ENCODE peak calls at places on chromosome 22, in seven cellular contexts. S is activated CD4-positive, alpha-beta T cell treated with anti-CD3 and anti-CD28 coated beads for 24 hours; Y is NCI-H82; R is LHCN-M2; Z is mucosa of descending colon; I is stimulated activated CD4-positive, alpha-beta T cell treated with anti-CD3 and anti-CD28 coated beads, Interleukin-1b, Interleukin-23, amount 100 ng/mL, for 4 hours; G is activated T-helper 9 cell treated with anti-CD3 and anti-CD28 coated beads, Interleukin-2, amount 50 U/mL, for 16 hours. N is an unnamed sample.

GRCh38 chr22:39612811-39613548 is 42.4 kb downstream of the CACNA1I start:
- DNase-seq in G (no peak), I (peak; percentile 13), R (no peak), Y (no peak), Z (no peak), S (no peak), N (no peak)

GRCh38 chr22:38220163-38220562 is 18.4 kb downstream of the MAFF start:
- DNase-seq in Z (no peak), G (no peak), S (no peak), I (no peak), R (no peak), Y (no peak), N (no peak)

GRCh38 chr22:37020192-37020479 is 594 bp downstream of the MPST start:
- DNase-seq in G (no peak), R (peak; percentile 30), S (no peak), I (no peak), Z (peak; percentile 71), Y (peak; percentile 61), N (no peak)

GRCh38 chr22:50257451-50258360 is 3.8 kb downstream of the MAPK12 start:
- DNase-seq in Z (no peak), Y (no peak), R (no peak), G (no peak), S (no peak), I (no peak), N (no peak)

GRCh38 chr22:21591695-21592094 is 24.2 kb downstream of the UBE2L3 start:
- DNase-seq in I (no peak), R (peak; percentile 36), S (no peak), Z (no peak), Y (no peak), G (no peak), N (no peak)

GRCh38 chr22:38618682-38619081 is 37.5 kb downstream of the FAM227A start:
- DNase-seq in Z (no peak), S (no peak), G (no peak), R (peak; percentile 25), Y (no peak), I (no peak), N (no peak)

GRCh38 chr22:47196881-47197701 is 434.6 kb downstream of the TBC1D22A start:
- DNase-seq in I (no peak), Y (no peak), S (no peak), Z (no peak), G (no peak), R (no peak), N (no peak)

GRCh38 chr22:44609589-44609988 is 92.4 kb upstream of the PRR5 start:
- DNase-seq in G (no peak), Y (no peak), Z (no peak), S (no peak), R (no peak), I (no peak), N (no peak)

GRCh38 chr22:50063589-50064393 is 5.7 kb upstream of the TTLL8 start:
- DNase-seq in Z (no peak), G (no peak), S (no peak), I (no peak), Y (no peak), R (no peak), N (no peak)

GRCh38 chr22:29270475-29271271 is 2.6 kb downstream of the EWSR1 start:
- DNase-seq in Y (no peak), I (no peak), R (no peak), G (no peak), S (no peak), Z (no peak), N (no peak)

GRCh38 chr22:34579519-34579918 is 486.4 kb upstream of the ISX start:
- DNase-seq in I (no peak), Y (no peak), R (no peak), S (no peak), G (no peak), Z (no peak), N (no peak)

GRCh38 chr22:23801238-23801821 is 14.6 kb downstream of the SMARCB1 start:
- DNase-seq in G (no peak), S (no peak), Z (no peak), R (no peak), Y (no peak), I (no peak), N (no peak)

GRCh38 chr22:21936151-21936778 is 16.4 kb downstream of the PPM1F start:
- DNase-seq in Z (no peak), I (no peak), G (no peak), S (no peak), Y (no peak), R (no peak), N (no peak)

GRCh38 chr22:35257002-35257320 is 332 bp upstream of the HMGXB4 start:
- DNase-seq in R (no peak), Z (no peak), Y (no peak), G (no peak), S (no peak), I (no peak), N (no peak)

GRCh38 chr22:23193882-23194281 is 13.6 kb downstream of the BCR start:
- DNase-seq in R (no peak), S (no peak), I (no peak), Y (no peak), G (no peak), Z (no peak), N (no peak)

GRCh38 chr22:19855504-19856409 is 1.1 kb upstream of the GNB1L start:
- DNase-seq in G (peak; percentile 29), R (peak; percentile 64), Z (peak; percentile 73), Y (peak; percentile 54), I (peak; percentile 34), S (peak; percentile 54), N (peak; percentile 73)

GRCh38 chr22:38760477-38761201 is 4.8 kb upstream of the SUN2 start:
- DNase-seq in Y (peak; percentile 77), Z (no peak), G (no peak), I (no peak), S (no peak), R (peak; percentile 86), N (no peak)

GRCh38 chr22:35769974-35770373 is 52.3 kb downstream of the APOL5 start:
- DNase-seq in S (no peak), I (no peak), Y (peak; percentile 2), R (no peak), G (no peak), Z (no peak), N (no peak)

GRCh38 chr22:20292673-20293232 is 24.6 kb upstream of the RTN4R start:
- DNase-seq in G (no peak), I (no peak), Y (no peak), Z (no peak), S (no peak), R (no peak), N (no peak)

GRCh38 chr22:48394787-48395620 is 1432.7 kb downstream of the BRD1 start:
- DNase-seq in Z (no peak), S (no peak), G (no peak), Y (no peak), R (no peak), I (no peak), N (no peak)

GRCh38 chr22:40329021-40329456 is 17.3 kb upstream of the ADSL start:
- DNase-seq in I (no peak), G (no peak), R (no peak), Y (no peak), S (no peak), Z (no peak), N (no peak)

GRCh38 chr22:47397673-47398072 is 635.2 kb downstream of the TBC1D22A start:
- DNase-seq in R (no peak), Y (no peak), S (no peak), Z (no peak), G (no peak), I (no peak), N (no peak)

GRCh38 chr22:20615533-20616450 is 108.4 kb downstream of the MED15 start:
- DNase-seq in Y (no peak), S (no peak), I (no peak), Z (no peak), G (no peak), R (no peak), N (no peak)

GRCh38 chr22:49011769-49012598 is 815.7 kb downstream of the BRD1 start:
- DNase-seq in S (no peak), I (no peak), Z (no peak), Y (no peak), R (no peak), G (no peak), N (no peak)

GRCh38 chr22:35631597-35631996 is 14.5 kb upstream of the MB start:
- DNase-seq in R (peak; percentile 41), G (no peak), Y (peak; percentile 74), S (no peak), I (no peak), Z (peak; percentile 80), N (no peak)

GRCh38 chr22:20380486-20380885 is 13.5 kb upstream of the ZNF74 start:
- DNase-seq in G (no peak), S (no peak), I (no peak), Y (no peak), R (no peak), Z (no peak), N (no peak)

N was measured in GM06990.